ENCODE peak calls at places on chromosomes 16 and 17, in ten cellular contexts. G, U, Z, P, X, H, C, M, E and W are unnamed samples.

GRCh38 chr16:81316176-81316496 is 1.4 kb downstream of the GAN start:
- DNase-seq in G (no peak), U (no peak), Z (no peak), P (no peak), X (no peak), H (no peak), C (no peak), M (no peak), E (no peak), W (no peak)

GRCh38 chr17:79671387-79671752 is 59.4 kb upstream of the ENPP7 start:
- DNase-seq in G (no peak), U (no peak), Z (no peak), P (peak; percentile 22), X (no peak), H (no peak), C (no peak), M (no peak), E (no peak), W (peak; percentile 41)

GRCh38 chr17:28370744-28371103 is 617 bp upstream of the VTN start:
- DNase-seq in G (no peak), U (no peak), Z (no peak), P (no peak), X (no peak), H (no peak), C (no peak), M (no peak), E (no peak), W (no peak)

GRCh38 chr17:17874478-17874877 is 37.7 kb upstream of the SREBF1 start:
- DNase-seq in G (no peak), U (no peak), Z (peak; percentile 50), P (no peak), X (no peak), H (no peak), C (peak; percentile 53), M (no peak), E (no peak), W (no peak)

GRCh38 chr16:15415411-15416070 is 18.8 kb upstream of the BMERB1 start:
- DNase-seq in G (no peak), U (no peak), Z (no peak), P (no peak), X (no peak), H (no peak), C (no peak), M (no peak), E (no peak), W (no peak)

GRCh38 chr16:4339909-4340308 is 11.2 kb downstream of the PAM16 start:
- DNase-seq in G (peak; percentile 83), U (no peak), Z (peak; percentile 62), P (no peak), X (no peak), H (peak; percentile 65), C (peak; percentile 36), M (peak; percentile 83), E (peak; percentile 64), W (no peak)

GRCh38 chr17:62722625-62723024 is 85.5 kb downstream of the MARCHF10 start:
- DNase-seq in G (no peak), U (no peak), Z (no peak), P (no peak), X (no peak), H (no peak), C (no peak), M (no peak), E (no peak), W (no peak)

GRCh38 chr17:6257339-6257738 is 177.6 kb downstream of the AIPL1 start:
- DNase-seq in G (no peak), U (no peak), Z (no peak), P (no peak), X (no peak), H (no peak), C (no peak), M (no peak), E (peak; percentile 88), W (no peak)

GRCh38 chr17:27396941-27397340 is 59.3 kb upstream of the KSR1 start:
- DNase-seq in G (no peak), U (peak; percentile 70), Z (no peak), P (no peak), X (no peak), H (no peak), C (no peak), M (no peak), E (no peak), W (no peak)

GRCh38 chr17:46788300-46788699 is 30.2 kb downstream of the WNT3 start:
- DNase-seq in G (no peak), U (no peak), Z (no peak), P (no peak), X (no peak), H (no peak), C (no peak), M (no peak), E (no peak), W (no peak)

GRCh38 chr17:51397361-51398127 is 137.2 kb downstream of the UTP18 start:
- DNase-seq in G (no peak), U (peak; percentile 57), Z (no peak), P (no peak), X (no peak), H (no peak), C (no peak), M (no peak), E (no peak), W (no peak)

GRCh38 chr17:49971848-49972485 is 3.0 kb downstream of the DLX4 start:
- DNase-seq in G (no peak), U (no peak), Z (no peak), P (no peak), X (peak; percentile 57), H (no peak), C (peak; percentile 39), M (no peak), E (no peak), W (no peak)

GRCh38 chr17:62840871-62841270 is 32.8 kb upstream of the MARCHF10 start:
- DNase-seq in G (no peak), U (peak; percentile 64), Z (no peak), P (no peak), X (no peak), H (no peak), C (no peak), M (no peak), E (no peak), W (no peak)

GRCh38 chr17:77405867-77406513 is 265.2 kb downstream of the SEC14L1 start:
- DNase-seq in G (no peak), U (no peak), Z (no peak), P (no peak), X (no peak), H (no peak), C (no peak), M (no peak), E (no peak), W (no peak)

GRCh38 chr17:4739122-4740024 is at the start of the genes CXCL16 and ZMYND15:
- DNase-seq in G (peak; percentile 77), U (peak; percentile 92), Z (peak; percentile 64), P (peak; percentile 85), X (peak; percentile 60), H (peak; percentile 32), C (peak; percentile 76), M (peak; percentile 57), E (peak; percentile 49), W (no peak)

GRCh38 chr17:15973016-15973415 is 26.5 kb downstream of the ZSWIM7 start:
- DNase-seq in G (no peak), U (no peak), Z (no peak), P (no peak), X (no peak), H (no peak), C (no peak), M (no peak), E (no peak), W (no peak)

GRCh38 chr17:50421308-50422031 is 4.5 kb upstream of the ACSF2 start:
- DNase-seq in G (no peak), U (no peak), Z (no peak), P (no peak), X (no peak), H (no peak), C (no peak), M (no peak), E (peak; percentile 65), W (no peak)

GRCh38 chr17:73643846-73644144 is 450 bp downstream of the SDK2 start:
- DNase-seq in G (no peak), U (peak; percentile 45), Z (no peak), P (no peak), X (no peak), H (no peak), C (no peak), M (no peak), E (no peak), W (no peak)

GRCh38 chr17:58082870-58083490 is at the start of gene DYNLL2:
- DNase-seq in G (peak; percentile 97), U (peak; percentile 98), Z (peak; percentile 97), P (peak; percentile 94), X (peak; percentile 93), H (peak; percentile 91), C (peak; percentile 94), M (peak; percentile 93), E (peak; percentile 78), W (peak; percentile 94)
- TF ChIP-seq POLR2A in G (no peak), U (no peak), Z (no peak), P (no peak), X (no peak), H (no peak), C (no peak), M (no peak), E (no peak), W (no peak)

DNA sequence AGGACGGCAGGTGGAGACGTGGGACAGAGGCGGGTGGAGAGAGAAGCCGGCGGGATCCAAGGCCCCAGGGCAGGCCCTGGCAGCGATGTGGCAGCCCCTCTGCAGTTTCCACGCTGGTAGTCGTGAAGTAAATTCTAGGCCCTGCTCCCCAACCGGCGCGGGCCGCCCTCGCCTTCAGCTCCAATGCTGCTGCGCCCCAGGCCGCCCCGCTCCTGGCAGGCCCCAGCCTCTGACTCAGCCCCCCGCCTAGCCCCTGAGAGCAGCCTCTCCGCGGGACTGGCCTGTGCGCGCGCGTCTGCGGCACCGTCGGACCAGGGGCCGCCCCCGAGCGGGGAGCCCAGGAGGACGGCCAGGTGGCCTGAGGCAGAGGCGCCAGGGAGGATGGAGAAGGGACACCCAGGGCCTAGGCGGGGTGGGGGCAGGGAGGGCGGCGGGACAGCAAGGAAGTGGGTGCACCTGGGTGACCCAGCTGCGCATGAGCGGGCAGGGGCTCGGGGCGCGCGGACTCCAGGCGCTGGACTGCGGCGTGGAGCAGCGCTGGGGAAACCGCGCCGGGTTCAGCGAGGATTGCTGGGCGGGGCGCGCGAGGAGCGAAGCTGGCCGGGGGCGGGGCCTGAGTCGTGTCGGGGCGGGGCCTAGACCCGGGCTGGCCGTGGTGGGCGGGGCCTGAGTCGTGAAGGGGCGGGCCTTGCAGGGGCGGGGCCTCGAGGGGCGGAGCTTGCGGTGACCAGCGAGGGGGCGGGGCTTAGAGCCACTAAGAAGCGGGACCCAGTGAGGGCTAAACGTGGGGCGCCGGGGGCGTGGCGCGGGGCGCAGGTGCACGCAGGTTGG is 29.6 kb downstream of the ZNF778 start:
- DNase-seq in G (peak; percentile 95), U (peak; percentile 97), Z (peak; percentile 88), P (peak; percentile 97), X (peak; percentile 94), H (peak; percentile 85), C (peak; percentile 92), M (peak; percentile 97), E (peak; percentile 62), W (peak; percentile 95)
- TF ChIP-seq POLR2A in G (no peak), U (no peak), Z (no peak), P (no peak), X (no peak), H (peak; percentile 19), C (no peak), M (no peak), E (no peak), W (no peak)

GRCh38 chr16:66930189-66930588 is 4.0 kb downstream of the CIAO2B start:
- DNase-seq in G (no peak), U (no peak), Z (no peak), P (no peak), X (no peak), H (no peak), C (peak; percentile 83), M (no peak), E (no peak), W (no peak)
- TF ChIP-seq POLR2A in G (no peak), U (no peak), Z (no peak), P (no peak), X (no peak), H (no peak), C (peak; percentile 17), M (no peak), E (no peak), W (no peak)

GRCh38 chr16:2980227-2981176 is at the start of gene PKMYT1:
- DNase-seq in G (peak; percentile 94), U (peak; percentile 98), Z (peak; percentile 95), P (peak; percentile 96), X (peak; percentile 90), H (peak; percentile 84), C (peak; percentile 93), M (peak; percentile 94), E (peak; percentile 90), W (peak; percentile 90)
- TF ChIP-seq POLR2A in G (peak; percentile 95), U (peak; percentile 57), Z (peak; percentile 65), P (peak; percentile 97), X (no peak), H (peak; percentile 98), C (peak; percentile 93), M (peak; percentile 91), E (peak; percentile 97), W (peak; percentile 71)